ENCODE peak calls at places on chromosome 11, in ten cellular contexts. P is HCT116, V is stomach, T is breast epithelium, U is K562, X is endothelial cell of umbilical vein, O is SK-N-SH, Z is H1, R is Panc1, I is upper lobe of left lung. E is an unnamed sample. For H3K9me3, the result is how much of the 10 kb centered on the place peaks cover.

GRCh38 chr11:15963266-15963665 is 393.1 kb downstream of the SOX6 start:
- DNase-seq in V (no peak), X (no peak), P (no peak), I (no peak), Z (no peak), U (no peak), T (no peak), O (no peak), R (no peak), E (peak)

GRCh38 chr11:312092-312816 is 1.6 kb upstream of the IFITM1 start:
- DNase-seq in R (no peak), I (no peak), V (no peak), X (no peak), Z (no peak), T (no peak), P (no peak), O (no peak), U (no peak), E (no peak)

GRCh38 chr11:127334466-127334865 is 333.9 kb upstream of the KIRREL3 start:
- DNase-seq in T (no peak), Z (no peak), R (no peak), X (no peak), V (no peak), U (no peak), O (no peak), I (no peak), P (no peak), E (no peak)

GRCh38 chr11:7889985-7890384 is 41.1 kb downstream of the OR10A6 start:
- DNase-seq in U (no peak), X (no peak), I (no peak), P (no peak), O (no peak), T (no peak), Z (no peak), V (no peak), R (no peak), E (no peak)

GRCh38 chr11:131833371-131833770 is 463.0 kb downstream of the NTM start:
- DNase-seq in X (no peak), R (no peak), I (no peak), O (no peak), T (no peak), V (no peak), Z (no peak), P (no peak), U (no peak), E (no peak)

GRCh38 chr11:120554771-120555432 is 43.4 kb downstream of the GRIK4 start:
- DNase-seq in Z (no peak), U (no peak), X (peak), T (no peak), P (no peak), I (no peak), O (peak), V (no peak), R (no peak), E (no peak)

GRCh38 chr11:121452609-121453150 is at the start of gene SORL1-AS1:
- DNase-seq in V (no peak), X (no peak), R (no peak), O (no peak), U (no peak), I (peak), Z (no peak), P (no peak), T (no peak), E (no peak)

GRCh38 chr11:5605849-5606248 is 9.4 kb downstream of the TRIM6 start:
- DNase-seq in Z (no peak), V (no peak), X (no peak), R (no peak), T (no peak), U (no peak), O (no peak), I (no peak), P (no peak), E (no peak)

GRCh38 chr11:20754957-20755356 is 85.6 kb downstream of the NELL1 start:
- DNase-seq in O (peak), X (no peak), T (no peak), V (no peak), R (no peak), Z (peak), P (no peak), I (no peak), U (peak), E (no peak)

GRCh38 chr11:106092446-106092845 is 15.0 kb downstream of the AASDHPPT start:
- DNase-seq in U (no peak), Z (no peak), P (no peak), I (no peak), X (no peak), T (no peak), O (no peak), V (no peak), R (no peak), E (no peak)

GRCh38 chr11:6410695-6411430 is 8.0 kb downstream of the APBB1 start:
- DNase-seq in X (no peak), U (no peak), V (no peak), R (no peak), Z (no peak), P (no peak), O (no peak), T (no peak), I (no peak), E (no peak)

GRCh38 chr11:124796312-124796711 is 3.9 kb downstream of the MSANTD2 start:
- DNase-seq in V (no peak), I (no peak), R (no peak), U (no peak), P (no peak), T (no peak), X (no peak), Z (no peak), O (no peak), E (no peak)

GRCh38 chr11:47593492-47593933 is 698 bp downstream of the C1QTNF4 start:
- DNase-seq in X (no peak), R (no peak), T (no peak), O (peak), Z (no peak), P (no peak), I (no peak), U (no peak), V (no peak), E (no peak)

GRCh38 chr11:34204396-34205279 is 99.2 kb downstream of the NAT10 start:
- DNase-seq in P (peak), I (no peak), T (no peak), X (no peak), R (peak), O (no peak), Z (no peak), U (no peak), V (peak), E (no peak)

GRCh38 chr11:7548659-7549283 is 35.0 kb downstream of the PPFIBP2 start:
- DNase-seq in P (peak), V (peak), R (no peak), Z (peak), U (no peak), O (no peak), I (no peak), X (no peak), T (no peak), E (no peak)

GRCh38 chr11:9691865-9692264 is 28.0 kb downstream of the SWAP70 start:
- DNase-seq in O (no peak), P (peak), I (no peak), X (peak), V (no peak), Z (no peak), U (no peak), T (no peak), R (peak), E (no peak)

GRCh38 chr11:27770576-27770975 is 70.3 kb upstream of the BDNF start:
- DNase-seq in I (peak), U (no peak), R (no peak), O (no peak), Z (no peak), P (peak), X (no peak), T (no peak), V (no peak), E (no peak)

GRCh38 chr11:118090545-118091162 is 3.9 kb upstream of the SMIM35 start:
- DNase-seq in U (no peak), P (no peak), R (no peak), X (no peak), I (no peak), T (no peak), Z (no peak), O (no peak), V (no peak), E (no peak)

GRCh38 chr11:17875908-17876307 is 136.9 kb downstream of the SERGEF start:
- DNase-seq in I (no peak), Z (no peak), U (no peak), V (no peak), O (no peak), T (no peak), R (no peak), X (no peak), P (no peak), E (peak)

GRCh38 chr11:76702378-76703128 is 32.0 kb upstream of the LRRC32 start:
- DNase-seq in T (no peak), X (no peak), P (no peak), U (peak), R (no peak), Z (no peak), I (no peak), O (no peak), V (no peak), E (no peak)

GRCh38 chr11:47305734-47306483 is 36.0 kb downstream of the MADD start:
- DNase-seq in Z (no peak), V (no peak), I (no peak), P (no peak), O (no peak), R (no peak), T (peak), U (no peak), X (no peak), E (no peak)

GRCh38 chr11:20277014-20277413 is 86.5 kb upstream of the HTATIP2 start:
- DNase-seq in O (no peak), P (no peak), U (no peak), R (no peak), I (no peak), Z (no peak), X (no peak), T (no peak), V (no peak), E (no peak)

GRCh38 chr11:31764766-31765165 is 46.4 kb downstream of the PAX6 start:
- DNase-seq in Z (no peak), P (no peak), I (no peak), V (no peak), X (no peak), O (no peak), R (no peak), T (no peak), U (no peak), E (no peak)

GRCh38 chr11:20962581-20962980 is 293.2 kb downstream of the NELL1 start:
- DNase-seq in Z (no peak), X (no peak), V (no peak), O (no peak), R (no peak), I (no peak), P (no peak), T (no peak), U (no peak), E (peak)

GRCh38 chr11:34028407-34028804 is 23.1 kb upstream of the CAPRIN1 start:
- DNase-seq in R (no peak), I (peak), V (peak), X (no peak), P (no peak), O (no peak), Z (no peak), T (no peak), U (no peak), E (no peak)

GRCh38 chr11:56624661-56625110 is 10.0 kb upstream of the OR5M1 start:
- DNase-seq in T (no peak), R (peak), I (no peak), P (no peak), V (no peak), X (no peak), U (peak), Z (no peak), O (peak), E (no peak)

GRCh38 chr11:33544593-33545373 is 155.8 kb downstream of the C11orf91 start:
- DNase-seq in Z (no peak), O (no peak), V (no peak), I (no peak), X (no peak), P (no peak), U (no peak), R (no peak), T (no peak), E (peak)

GRCh38 chr11:111573821-111574249 is 28.4 kb upstream of the SIK2 start:
- DNase-seq in I (no peak), R (no peak), T (no peak), X (no peak), V (no peak), Z (no peak), O (no peak), U (no peak), P (no peak), E (no peak)

GRCh38 chr11:32919338-32919737 is 26.7 kb downstream of the QSER1 start:
- DNase-seq in R (no peak), V (no peak), O (no peak), X (no peak), U (no peak), P (no peak), T (no peak), Z (no peak), I (no peak), E (no peak)

GRCh38 chr11:132032555-132032954 is 662.1 kb downstream of the NTM start:
- DNase-seq in X (no peak), O (no peak), V (no peak), R (no peak), U (no peak), Z (no peak), T (no peak), I (no peak), P (no peak), E (no peak)

GRCh38 chr11:57900315-57900714 is 123.4 kb upstream of the OR9Q1 start:
- DNase-seq in Z (no peak), X (no peak), I (no peak), R (no peak), T (no peak), U (no peak), O (no peak), V (no peak), P (no peak), E (no peak)

GRCh38 chr11:2460540-2461252 is 15.9 kb downstream of the KCNQ1 start:
- DNase-seq in T (no peak), P (no peak), X (no peak), R (no peak), V (peak), O (no peak), U (no peak), Z (no peak), I (no peak), E (no peak)

GRCh38 chr11:123161386-123161785 is 33.7 kb downstream of the CLMP start:
- DNase-seq in R (no peak), T (no peak), P (no peak), I (no peak), V (no peak), O (no peak), Z (no peak), X (no peak), U (no peak), E (no peak)

GRCh38 chr11:111598546-111598945 is 3.7 kb upstream of the SIK2 start:
- DNase-seq in O (no peak), V (no peak), T (no peak), P (no peak), R (no peak), U (no peak), X (no peak), Z (no peak), I (no peak), E (no peak)

DNA sequence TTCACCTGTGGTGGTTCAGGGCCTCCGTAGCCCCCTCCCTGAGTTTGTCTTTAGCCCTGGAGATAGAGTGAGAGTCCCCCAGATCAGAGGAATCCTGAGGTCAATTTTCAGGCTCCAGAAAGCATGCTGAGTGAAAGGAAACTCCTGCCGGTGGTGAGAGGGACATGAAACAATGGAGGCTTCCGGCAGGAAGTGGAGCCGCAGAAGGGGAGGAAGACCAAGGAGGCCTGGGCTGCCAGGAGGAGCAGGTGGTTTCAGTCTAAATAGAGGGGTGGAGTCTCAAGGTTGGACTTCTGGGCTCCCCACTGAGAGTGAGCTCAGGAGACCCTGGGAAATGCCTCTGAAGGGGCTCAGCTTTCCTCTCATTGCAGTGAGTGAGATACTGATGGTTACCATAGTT is 10.6 kb downstream of the SLCO2B1 start:
- DNase-seq in R (no peak), T (no peak), O (no peak), V (no peak), X (peak), I (no peak), Z (no peak), P (no peak), U (no peak), E (no peak)
- TF ChIP-seq POLR2AphosphoS5 in R (no peak), T (no peak), O (no peak), V (no peak), X (no peak), I (peak), Z (no peak), P (no peak), U (no peak), E (peak)

GRCh38 chr11:114615448-114616361 is 20.1 kb upstream of the NXPE4 start:
- DNase-seq in V (no peak), X (no peak), R (no peak), P (no peak), T (no peak), U (no peak), Z (no peak), O (no peak), I (no peak), E (peak)

GRCh38 chr11:114616516-114616915 is 20.9 kb upstream of the NXPE4 start:
- DNase-seq in R (no peak), U (no peak), Z (no peak), T (no peak), V (no peak), I (no peak), X (no peak), P (no peak), O (no peak), E (peak)

GRCh38 chr11:114618139-114618538 is 22.6 kb upstream of the NXPE4 start:
- DNase-seq in V (no peak), U (no peak), T (no peak), R (no peak), X (no peak), P (no peak), O (no peak), I (no peak), Z (no peak), E (no peak)

GRCh38 chr11:114619659-114620173 is 24.1 kb upstream of the NXPE4 start:
- DNase-seq in X (no peak), P (no peak), I (no peak), T (no peak), V (no peak), R (no peak), U (no peak), O (no peak), Z (no peak), E (peak)

DNA sequence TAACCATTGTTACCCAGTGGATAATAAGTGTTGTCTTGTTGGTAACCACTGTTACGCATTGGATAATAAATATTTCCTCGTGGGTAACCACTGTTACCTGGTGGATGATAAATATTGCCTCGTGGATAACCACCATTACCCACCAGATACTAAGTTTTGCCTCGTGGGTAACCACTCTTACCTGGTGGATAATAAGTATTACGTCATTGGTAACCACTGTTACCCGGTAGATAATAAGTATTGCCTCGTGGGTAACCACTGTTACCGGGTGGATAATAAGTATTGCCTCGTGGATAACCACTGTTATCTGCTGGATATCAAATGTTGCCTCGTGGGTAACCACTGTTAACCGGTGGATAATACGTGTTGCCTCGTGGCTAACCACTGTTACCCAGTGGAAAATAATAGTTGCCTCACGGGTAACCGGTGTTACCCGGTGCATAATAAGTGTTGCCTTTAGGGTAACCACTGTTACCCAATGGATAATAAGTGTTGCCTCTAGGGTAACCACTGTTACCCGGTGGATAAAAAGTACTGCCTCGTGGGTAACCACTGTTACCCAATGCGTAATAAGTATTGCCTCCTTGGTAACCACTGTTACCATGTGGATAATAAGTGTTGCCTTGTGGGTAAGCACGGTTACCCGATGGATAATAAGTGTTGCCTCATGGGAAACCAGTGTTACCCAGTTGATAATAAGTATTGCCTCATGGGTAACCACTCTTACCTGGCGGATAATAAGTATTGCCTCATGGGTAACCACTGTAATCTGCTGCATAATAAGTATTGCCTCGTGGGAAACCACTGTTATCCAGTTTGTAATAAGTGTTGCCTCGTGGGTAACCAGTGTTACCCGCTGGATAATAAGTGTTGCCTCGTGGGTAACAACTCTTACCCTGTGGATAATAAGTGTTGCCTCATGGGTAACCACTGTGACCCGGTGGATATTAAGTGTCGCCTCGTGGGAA is 21.9 kb upstream of the NXPE4 start:
- DNase-seq in R (no peak), V (no peak), U (no peak), I (no peak), T (no peak), X (no peak), O (no peak), P (no peak), Z (no peak), E (peak)
- H3K9me3 ChIP-seq in R (under half), V (under half), U (under half), I (under half), T (under half), X (under half), O (under half), P (under half), Z (half or more), E (under half)

GRCh38 chr11:69014084-69014935 is 1.3 kb upstream of the MRGPRF start:
- DNase-seq in O (peak), X (no peak), R (no peak), Z (no peak), V (peak), U (no peak), T (no peak), P (no peak), I (no peak), E (no peak)
- TF ChIP-seq POLR2AphosphoS5 in O (no peak), X (no peak), R (no peak), Z (no peak), V (peak), U (no peak), T (no peak), P (no peak), I (peak), E (peak)

GRCh38 chr11:100622404-100622803 is 64.7 kb upstream of the ARHGAP42 start:
- DNase-seq in O (no peak), X (no peak), I (no peak), V (no peak), U (no peak), T (no peak), Z (no peak), R (no peak), P (no peak), E (no peak)

GRCh38 chr11:100619484-100619883 is 67.6 kb upstream of the ARHGAP42 start:
- DNase-seq in R (no peak), Z (no peak), V (no peak), P (no peak), O (no peak), T (no peak), X (peak), U (no peak), I (no peak), E (no peak)

GRCh38 chr11:100629671-100630070 is 57.4 kb upstream of the ARHGAP42 start:
- DNase-seq in R (no peak), Z (no peak), O (no peak), X (no peak), V (no peak), P (no peak), I (no peak), U (no peak), T (no peak), E (no peak)

GRCh38 chr11:100624346-100624745 is 62.7 kb upstream of the ARHGAP42 start:
- DNase-seq in V (no peak), R (no peak), I (no peak), X (no peak), O (no peak), Z (no peak), U (no peak), T (no peak), P (no peak), E (no peak)

GRCh38 chr11:100625041-100625440 is 62.0 kb upstream of the ARHGAP42 start:
- DNase-seq in T (no peak), U (no peak), V (no peak), P (no peak), O (no peak), R (no peak), X (no peak), Z (no peak), I (no peak), E (no peak)
- H3K9me3 ChIP-seq in T (under half), U (under half), V (under half), P (under half), O (under half), R (under half), X (under half), Z (under half), I (under half), E (under half)